ENCODE peak calls at places on chromosomes 13 and 19, in five cellular contexts. One of them, this sample, is unnamed.

GRCh38 chr19:11495885-11496284 is 9.8 kb downstream of the ZNF653 start:
- DNase-seq in thoracic aorta: no peak
- DNase-seq in CD4-positive, CD25-positive, alpha-beta regulatory T cell: no peak
- DNase-seq in testis: no peak
- DNase-seq in iPS DF 6.9: no peak
- DNase-seq in this sample: no peak

GRCh38 chr13:110137677-110138008 is 169.3 kb downstream of the COL4A1 start:
- DNase-seq in iPS DF 6.9: no peak
- DNase-seq in CD4-positive, CD25-positive, alpha-beta regulatory T cell: no peak
- DNase-seq in thoracic aorta: no peak
- DNase-seq in testis: peak; percentile 34
- DNase-seq in this sample: no peak

GRCh38 chr19:34731019-34731829 is 2.8 kb upstream of the ZNF181 start:
- DNase-seq in testis: no peak
- DNase-seq in CD4-positive, CD25-positive, alpha-beta regulatory T cell: no peak
- DNase-seq in thoracic aorta: no peak
- DNase-seq in iPS DF 6.9: no peak
- DNase-seq in this sample: no peak

GRCh38 chr13:81487151-81487550 is 1146.2 kb upstream of the SPRY2 start:
- DNase-seq in thoracic aorta: no peak
- DNase-seq in CD4-positive, CD25-positive, alpha-beta regulatory T cell: no peak
- DNase-seq in testis: peak; percentile 36
- DNase-seq in iPS DF 6.9: peak; percentile 45
- DNase-seq in this sample: no peak

GRCh38 chr13:48567521-48568331 is 34.8 kb upstream of the RCBTB2 start:
- DNase-seq in testis: no peak
- DNase-seq in thoracic aorta: no peak
- DNase-seq in iPS DF 6.9: no peak
- DNase-seq in CD4-positive, CD25-positive, alpha-beta regulatory T cell: no peak
- DNase-seq in this sample: no peak

GRCh38 chr13:111118898-111119607 is 3.9 kb downstream of the ARHGEF7 start:
- DNase-seq in testis: no peak
- DNase-seq in CD4-positive, CD25-positive, alpha-beta regulatory T cell: no peak
- DNase-seq in iPS DF 6.9: no peak
- DNase-seq in thoracic aorta: no peak
- DNase-seq in this sample: no peak

GRCh38 chr13:111418101-111418500 is 97.7 kb downstream of the TEX29 start:
- DNase-seq in testis: no peak
- DNase-seq in CD4-positive, CD25-positive, alpha-beta regulatory T cell: no peak
- DNase-seq in iPS DF 6.9: no peak
- DNase-seq in thoracic aorta: no peak
- DNase-seq in this sample: no peak

GRCh38 chr13:49760555-49760954 is 31.9 kb downstream of the KPNA3 start:
- DNase-seq in iPS DF 6.9: no peak
- DNase-seq in CD4-positive, CD25-positive, alpha-beta regulatory T cell: no peak
- DNase-seq in thoracic aorta: no peak
- DNase-seq in testis: no peak
- DNase-seq in this sample: no peak

GRCh38 chr19:35291259-35291658 is 702 bp upstream of the MAG start:
- DNase-seq in thoracic aorta: no peak
- DNase-seq in testis: no peak
- DNase-seq in CD4-positive, CD25-positive, alpha-beta regulatory T cell: no peak
- DNase-seq in iPS DF 6.9: no peak
- DNase-seq in this sample: no peak

GRCh38 chr19:55487884-55488687 is at the start of gene SSC5D:
- DNase-seq in testis: peak; percentile 60
- DNase-seq in CD4-positive, CD25-positive, alpha-beta regulatory T cell: no peak
- DNase-seq in iPS DF 6.9: no peak
- DNase-seq in thoracic aorta: no peak
- DNase-seq in this sample: no peak

GRCh38 chr19:52086481-52086880 is 9.1 kb downstream of the ZNF841 start:
- DNase-seq in iPS DF 6.9: no peak
- DNase-seq in CD4-positive, CD25-positive, alpha-beta regulatory T cell: no peak
- DNase-seq in thoracic aorta: no peak
- DNase-seq in testis: no peak
- DNase-seq in this sample: no peak

GRCh38 chr13:79642596-79642995 is 161.6 kb downstream of the NDFIP2 start:
- DNase-seq in testis: no peak
- DNase-seq in thoracic aorta: no peak
- DNase-seq in CD4-positive, CD25-positive, alpha-beta regulatory T cell: no peak
- DNase-seq in iPS DF 6.9: no peak
- DNase-seq in this sample: no peak

GRCh38 chr19:42394751-42395150 is 4.7 kb upstream of the CNFN start:
- DNase-seq in iPS DF 6.9: no peak
- DNase-seq in thoracic aorta: no peak
- DNase-seq in CD4-positive, CD25-positive, alpha-beta regulatory T cell: no peak
- DNase-seq in testis: no peak
- DNase-seq in this sample: no peak

GRCh38 chr19:51469162-51469561 is 9.2 kb upstream of the CEACAM18 start:
- DNase-seq in thoracic aorta: no peak
- DNase-seq in testis: no peak
- DNase-seq in CD4-positive, CD25-positive, alpha-beta regulatory T cell: no peak
- DNase-seq in iPS DF 6.9: no peak
- DNase-seq in this sample: no peak

GRCh38 chr13:23440821-23441608 is 7.5 kb upstream of the SACS start:
- DNase-seq in CD4-positive, CD25-positive, alpha-beta regulatory T cell: no peak
- DNase-seq in thoracic aorta: no peak
- DNase-seq in testis: no peak
- DNase-seq in iPS DF 6.9: no peak
- DNase-seq in this sample: no peak

GRCh38 chr13:38897521-38897920 is 93.1 kb downstream of the STOML3 start:
- DNase-seq in testis: no peak
- DNase-seq in iPS DF 6.9: no peak
- DNase-seq in thoracic aorta: no peak
- DNase-seq in CD4-positive, CD25-positive, alpha-beta regulatory T cell: no peak
- DNase-seq in this sample: no peak

GRCh38 chr13:20359335-20359734 is 127.2 kb upstream of the GJB6 start:
- DNase-seq in CD4-positive, CD25-positive, alpha-beta regulatory T cell: no peak
- DNase-seq in thoracic aorta: no peak
- DNase-seq in iPS DF 6.9: no peak
- DNase-seq in testis: no peak
- DNase-seq in this sample: no peak

GRCh38 chr19:47781590-47782318 is 3.3 kb downstream of the SELENOW start:
- DNase-seq in testis: peak; percentile 71
- DNase-seq in CD4-positive, CD25-positive, alpha-beta regulatory T cell: no peak
- DNase-seq in iPS DF 6.9: no peak
- DNase-seq in thoracic aorta: no peak
- DNase-seq in this sample: no peak

GRCh38 chr19:28999733-29000433 is 213.1 kb downstream of the UQCRFS1 start:
- DNase-seq in iPS DF 6.9: no peak
- DNase-seq in testis: no peak
- DNase-seq in CD4-positive, CD25-positive, alpha-beta regulatory T cell: no peak
- DNase-seq in thoracic aorta: no peak
- DNase-seq in this sample: no peak

GRCh38 chr19:2391118-2391725 is 31.2 kb downstream of the TMPRSS9 start:
- DNase-seq in CD4-positive, CD25-positive, alpha-beta regulatory T cell: peak; percentile 57
- DNase-seq in thoracic aorta: no peak
- DNase-seq in testis: peak; percentile 43
- DNase-seq in iPS DF 6.9: peak; percentile 35
- DNase-seq in this sample: peak; percentile 33

GRCh38 chr13:98014766-98015165 is 61.3 kb downstream of the IPO5 start:
- DNase-seq in testis: no peak
- DNase-seq in iPS DF 6.9: no peak
- DNase-seq in thoracic aorta: no peak
- DNase-seq in CD4-positive, CD25-positive, alpha-beta regulatory T cell: no peak
- DNase-seq in this sample: no peak

GRCh38 chr13:99039718-99040280 is 61.9 kb upstream of the DOCK9 start:
- DNase-seq in thoracic aorta: no peak
- DNase-seq in testis: no peak
- DNase-seq in iPS DF 6.9: no peak
- DNase-seq in CD4-positive, CD25-positive, alpha-beta regulatory T cell: no peak
- DNase-seq in this sample: no peak

GRCh38 chr19:13764101-13764807 is at the start of gene MRI1:
- DNase-seq in testis: peak; percentile 86
- DNase-seq in thoracic aorta: peak; percentile 29
- DNase-seq in CD4-positive, CD25-positive, alpha-beta regulatory T cell: peak; percentile 53
- DNase-seq in iPS DF 6.9: no peak
- DNase-seq in this sample: peak; percentile 43

GRCh38 chr13:19184176-19184575 is 2.6 kb upstream of the TUBA3C start:
- DNase-seq in iPS DF 6.9: no peak
- DNase-seq in testis: peak; percentile 13
- DNase-seq in thoracic aorta: no peak
- DNase-seq in CD4-positive, CD25-positive, alpha-beta regulatory T cell: no peak
- DNase-seq in this sample: no peak

GRCh38 chr13:36096411-36097184 is 34.6 kb downstream of the DCLK1 start:
- DNase-seq in CD4-positive, CD25-positive, alpha-beta regulatory T cell: no peak
- DNase-seq in iPS DF 6.9: no peak
- DNase-seq in thoracic aorta: no peak
- DNase-seq in testis: no peak
- DNase-seq in this sample: no peak

GRCh38 chr19:2735374-2735773 is 4.4 kb downstream of the SLC39A3 start:
- DNase-seq in CD4-positive, CD25-positive, alpha-beta regulatory T cell: no peak
- DNase-seq in testis: no peak
- DNase-seq in iPS DF 6.9: no peak
- DNase-seq in thoracic aorta: no peak
- DNase-seq in this sample: no peak

GRCh38 chr19:13228561-13228960 is 78.3 kb downstream of the IER2 start:
- DNase-seq in thoracic aorta: no peak
- DNase-seq in testis: no peak
- DNase-seq in CD4-positive, CD25-positive, alpha-beta regulatory T cell: no peak
- DNase-seq in iPS DF 6.9: no peak
- DNase-seq in this sample: no peak

GRCh38 chr19:32287086-32287485 is 58.3 kb upstream of the ZNF507 start:
- DNase-seq in iPS DF 6.9: no peak
- DNase-seq in thoracic aorta: no peak
- DNase-seq in testis: no peak
- DNase-seq in CD4-positive, CD25-positive, alpha-beta regulatory T cell: no peak
- DNase-seq in this sample: no peak

GRCh38 chr13:78241278-78241919 is 322.8 kb upstream of the EDNRB start:
- DNase-seq in CD4-positive, CD25-positive, alpha-beta regulatory T cell: no peak
- DNase-seq in iPS DF 6.9: peak; percentile 13
- DNase-seq in testis: peak; percentile 48
- DNase-seq in thoracic aorta: no peak
- DNase-seq in this sample: no peak
- H3K36me3 ChIP-seq in CD4-positive, CD25-positive, alpha-beta regulatory T cell: no peaks in the 10 kb centered on the region
- H3K36me3 ChIP-seq in iPS DF 6.9: no peaks in the 10 kb centered on the region
- H3K36me3 ChIP-seq in testis: no peaks in the 10 kb centered on the region
- H3K36me3 ChIP-seq in thoracic aorta: no peaks in the 10 kb centered on the region
- H3K36me3 ChIP-seq in this sample: no peaks in the 10 kb centered on the region

GRCh38 chr19:4495471-4495870 is 22.8 kb downstream of the PLIN4 start:
- DNase-seq in testis: no peak
- DNase-seq in iPS DF 6.9: no peak
- DNase-seq in thoracic aorta: no peak
- DNase-seq in CD4-positive, CD25-positive, alpha-beta regulatory T cell: no peak
- DNase-seq in this sample: no peak

GRCh38 chr19:4499318-4499717 is 19.0 kb downstream of the PLIN4 start:
- DNase-seq in CD4-positive, CD25-positive, alpha-beta regulatory T cell: no peak
- DNase-seq in iPS DF 6.9: no peak
- DNase-seq in testis: no peak
- DNase-seq in thoracic aorta: no peak
- DNase-seq in this sample: no peak

GRCh38 chr19:4496304-4496703 is 22.0 kb downstream of the PLIN4 start:
- DNase-seq in testis: no peak
- DNase-seq in iPS DF 6.9: no peak
- DNase-seq in CD4-positive, CD25-positive, alpha-beta regulatory T cell: no peak
- DNase-seq in thoracic aorta: no peak
- DNase-seq in this sample: no peak

GRCh38 chr19:4499855-4500254 is 18.4 kb downstream of the PLIN4 start:
- DNase-seq in thoracic aorta: no peak
- DNase-seq in iPS DF 6.9: no peak
- DNase-seq in testis: no peak
- DNase-seq in CD4-positive, CD25-positive, alpha-beta regulatory T cell: no peak
- DNase-seq in this sample: no peak

DNA sequence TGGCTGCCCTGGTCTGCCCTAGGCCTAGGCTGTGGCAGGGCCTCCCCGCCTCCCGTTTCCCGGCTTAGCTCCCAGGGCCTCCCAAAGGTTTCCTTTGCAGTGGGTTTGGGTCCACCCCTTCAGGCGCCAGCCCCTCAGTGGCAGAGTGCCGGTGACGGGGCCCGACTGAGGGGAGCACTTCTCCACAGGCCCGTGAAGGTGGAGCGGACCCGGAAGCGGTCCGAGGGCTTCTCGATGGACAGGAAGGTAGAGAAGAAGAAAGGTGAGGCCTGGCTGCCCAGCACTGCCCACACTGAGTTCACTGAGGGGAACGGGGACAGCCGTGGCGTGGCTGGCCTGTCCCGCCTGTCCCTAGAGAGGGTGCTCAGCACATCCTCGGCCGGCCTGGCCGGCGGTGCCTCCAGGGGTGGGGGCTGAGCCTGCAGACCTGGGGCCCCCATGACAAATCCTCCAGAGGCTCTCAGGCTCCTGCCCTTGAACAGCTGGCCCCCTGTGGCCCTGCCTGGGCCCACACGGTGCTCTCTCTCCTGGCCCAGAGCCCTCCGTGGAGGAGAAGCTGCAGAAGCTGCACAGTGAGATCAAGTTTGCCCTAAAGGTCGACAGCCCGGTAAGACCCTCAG is 20.4 kb downstream of the PLIN4 start:
- DNase-seq in iPS DF 6.9: no peak
- DNase-seq in thoracic aorta: no peak
- DNase-seq in CD4-positive, CD25-positive, alpha-beta regulatory T cell: no peak
- DNase-seq in testis: no peak
- DNase-seq in this sample: no peak
- H3K36me3 ChIP-seq in iPS DF 6.9: peaks cover 58% of the 10 kb centered on the region
- H3K36me3 ChIP-seq in thoracic aorta: peaks cover 38% of the 10 kb centered on the region
- H3K36me3 ChIP-seq in CD4-positive, CD25-positive, alpha-beta regulatory T cell: peaks cover 30% of the 10 kb centered on the region
- H3K36me3 ChIP-seq in testis: no peaks in the 10 kb centered on the region
- H3K36me3 ChIP-seq in this sample: no peaks in the 10 kb centered on the region

DNA sequence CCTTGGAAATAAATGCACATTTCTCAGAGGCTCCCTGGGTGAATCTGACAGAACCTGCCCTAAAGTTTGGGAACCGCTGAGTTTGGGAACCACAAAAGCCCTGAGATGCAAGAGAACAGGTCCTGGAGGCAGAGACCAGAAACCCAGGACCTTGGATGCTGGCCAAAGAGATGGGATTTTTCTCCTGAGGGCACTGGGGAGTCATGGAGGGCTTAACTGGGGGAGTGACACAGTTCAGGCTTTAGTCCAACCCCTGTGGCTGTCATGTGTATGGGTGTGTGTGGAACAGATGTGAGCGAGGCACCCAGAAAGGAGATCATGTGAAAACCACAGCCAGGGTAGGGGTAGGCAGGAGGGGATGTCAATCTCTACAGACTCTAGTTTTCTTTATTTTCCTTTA is 3.9 kb upstream of the NCCRP1 start:
- DNase-seq in testis: no peak
- DNase-seq in iPS DF 6.9: no peak
- DNase-seq in thoracic aorta: no peak
- DNase-seq in CD4-positive, CD25-positive, alpha-beta regulatory T cell: no peak
- DNase-seq in this sample: no peak
- H3K36me3 ChIP-seq in testis: no peaks in the 10 kb centered on the region
- H3K36me3 ChIP-seq in iPS DF 6.9: no peaks in the 10 kb centered on the region
- H3K36me3 ChIP-seq in thoracic aorta: no peaks in the 10 kb centered on the region
- H3K36me3 ChIP-seq in CD4-positive, CD25-positive, alpha-beta regulatory T cell: no peaks in the 10 kb centered on the region
- H3K36me3 ChIP-seq in this sample: no peaks in the 10 kb centered on the region

DNA sequence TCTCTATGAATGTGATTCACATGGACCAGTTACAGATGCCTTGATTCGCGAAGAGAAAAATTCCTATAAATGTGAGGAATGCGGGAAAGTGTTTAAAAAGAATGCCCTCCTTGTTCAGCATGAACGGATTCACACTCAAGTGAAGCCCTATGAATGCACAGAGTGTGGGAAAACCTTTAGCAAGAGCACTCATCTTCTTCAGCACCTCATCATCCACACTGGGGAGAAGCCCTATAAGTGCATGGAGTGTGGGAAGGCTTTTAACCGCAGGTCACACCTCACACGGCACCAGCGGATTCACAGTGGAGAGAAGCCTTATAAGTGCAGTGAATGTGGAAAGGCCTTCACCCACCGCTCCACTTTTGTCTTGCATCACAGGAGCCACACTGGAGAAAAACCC is 7.7 kb downstream of the ZNF543 start:
- DNase-seq in iPS DF 6.9: no peak
- DNase-seq in CD4-positive, CD25-positive, alpha-beta regulatory T cell: no peak
- DNase-seq in thoracic aorta: no peak
- DNase-seq in testis: no peak
- DNase-seq in this sample: no peak
- H3K36me3 ChIP-seq in iPS DF 6.9: peaks cover 12% of the 10 kb centered on the region
- H3K36me3 ChIP-seq in CD4-positive, CD25-positive, alpha-beta regulatory T cell: peaks cover 60% of the 10 kb centered on the region
- H3K36me3 ChIP-seq in thoracic aorta: peaks cover 57% of the 10 kb centered on the region
- H3K36me3 ChIP-seq in testis: no peaks in the 10 kb centered on the region
- H3K36me3 ChIP-seq in this sample: peaks cover 49% of the 10 kb centered on the region

This sample was measured in naive thymus-derived CD4-positive, alpha-beta T cell.